ENCODE peak calls at places on chromosomes 2 and 18, in eight cellular contexts. S, A, N, C, J, H, R and V are unnamed samples. For H3K4me1, the result is how much of the 10 kb centered on the place peaks cover.

GRCh38 chr2:201971516-201972228 is 62.0 kb upstream of the FZD7 start:
- DNase-seq in C (no peak), N (peak), H (no peak), A (no peak), R (no peak), J (no peak), S (no peak), V (no peak)

GRCh38 chr2:229342376-229342775 is 71.3 kb upstream of the PID1 start:
- DNase-seq in H (peak), J (peak), R (peak), A (no peak), C (peak), S (peak), N (no peak), V (peak)

GRCh38 chr18:51864219-51864965 is 475.6 kb upstream of the DCC start:
- DNase-seq in S (no peak), C (no peak), A (no peak), N (no peak), J (no peak), R (peak), H (no peak), V (no peak)

GRCh38 chr2:42929985-42930581 is 137.7 kb upstream of the HAAO start:
- DNase-seq in H (no peak), A (no peak), S (no peak), R (no peak), J (peak), N (no peak), C (no peak), V (no peak)

GRCh38 chr2:197358927-197359326 is 48.3 kb upstream of the ANKRD44 start:
- DNase-seq in N (no peak), A (no peak), R (no peak), H (no peak), C (no peak), J (no peak), S (no peak), V (no peak)

GRCh38 chr18:79480171-79480981 is 84.6 kb downstream of the NFATC1 start:
- DNase-seq in R (peak), C (no peak), N (peak), S (no peak), J (no peak), H (no peak), A (peak), V (no peak)

GRCh38 chr2:76268928-76269327 is 558.2 kb upstream of the GCFC2 start:
- DNase-seq in J (no peak), N (no peak), H (no peak), C (no peak), R (no peak), S (no peak), A (no peak), V (no peak)

GRCh38 chr2:100800910-100801309 is 19.0 kb upstream of the NPAS2 start:
- DNase-seq in A (no peak), R (no peak), C (no peak), H (no peak), J (no peak), N (no peak), S (no peak), V (no peak)

GRCh38 chr18:74898965-74899364 is 301.3 kb downstream of the ZNF407 start:
- DNase-seq in J (peak), A (no peak), H (no peak), C (no peak), S (no peak), R (no peak), N (no peak), V (no peak)

GRCh38 chr2:181025004-181025403 is 44.6 kb downstream of the UBE2E3 start:
- DNase-seq in N (no peak), C (no peak), A (no peak), H (no peak), S (no peak), J (no peak), R (no peak), V (no peak)

GRCh38 chr2:241062342-241063092 is 39.6 kb downstream of the MTERF4 start:
- DNase-seq in J (no peak), S (no peak), R (peak), H (no peak), A (no peak), C (no peak), N (peak), V (no peak)

GRCh38 chr2:48713647-48714046 is 41.9 kb downstream of the LHCGR start:
- DNase-seq in C (no peak), J (no peak), H (no peak), R (no peak), N (no peak), A (no peak), S (no peak), V (no peak)

GRCh38 chr2:43123981-43124666 is 102.3 kb downstream of the ZFP36L2 start:
- DNase-seq in N (peak), J (no peak), H (no peak), R (no peak), A (no peak), C (no peak), S (no peak), V (no peak)

DNA sequence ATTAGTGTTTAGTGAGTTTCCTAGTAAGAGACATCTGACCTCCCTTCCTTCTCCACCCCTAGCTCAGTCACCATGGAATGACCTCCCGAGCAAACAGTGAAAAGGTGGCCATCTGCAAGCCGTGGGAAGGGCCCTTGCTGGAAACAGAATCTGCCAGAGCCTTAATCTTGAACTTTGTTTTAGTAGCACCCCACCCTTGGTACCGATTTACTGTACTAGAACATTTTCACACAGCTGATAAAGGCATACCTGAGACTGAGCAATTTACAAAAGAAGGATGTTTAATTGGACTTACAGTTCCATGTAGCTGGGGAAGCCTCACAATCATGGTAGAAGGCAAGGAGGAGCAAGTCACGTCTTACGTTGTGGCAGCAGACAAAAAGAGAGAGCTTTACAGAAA is 655.8 kb downstream of the TSN start:
- DNase-seq in A (no peak), N (no peak), H (no peak), C (no peak), S (no peak), R (no peak), J (no peak), V (no peak)
- TF ChIP-seq POLR2AphosphoS5 in A (no peak), N (no peak), H (no peak), C (no peak), S (no peak), R (no peak), J (no peak), V (no peak)

DNA sequence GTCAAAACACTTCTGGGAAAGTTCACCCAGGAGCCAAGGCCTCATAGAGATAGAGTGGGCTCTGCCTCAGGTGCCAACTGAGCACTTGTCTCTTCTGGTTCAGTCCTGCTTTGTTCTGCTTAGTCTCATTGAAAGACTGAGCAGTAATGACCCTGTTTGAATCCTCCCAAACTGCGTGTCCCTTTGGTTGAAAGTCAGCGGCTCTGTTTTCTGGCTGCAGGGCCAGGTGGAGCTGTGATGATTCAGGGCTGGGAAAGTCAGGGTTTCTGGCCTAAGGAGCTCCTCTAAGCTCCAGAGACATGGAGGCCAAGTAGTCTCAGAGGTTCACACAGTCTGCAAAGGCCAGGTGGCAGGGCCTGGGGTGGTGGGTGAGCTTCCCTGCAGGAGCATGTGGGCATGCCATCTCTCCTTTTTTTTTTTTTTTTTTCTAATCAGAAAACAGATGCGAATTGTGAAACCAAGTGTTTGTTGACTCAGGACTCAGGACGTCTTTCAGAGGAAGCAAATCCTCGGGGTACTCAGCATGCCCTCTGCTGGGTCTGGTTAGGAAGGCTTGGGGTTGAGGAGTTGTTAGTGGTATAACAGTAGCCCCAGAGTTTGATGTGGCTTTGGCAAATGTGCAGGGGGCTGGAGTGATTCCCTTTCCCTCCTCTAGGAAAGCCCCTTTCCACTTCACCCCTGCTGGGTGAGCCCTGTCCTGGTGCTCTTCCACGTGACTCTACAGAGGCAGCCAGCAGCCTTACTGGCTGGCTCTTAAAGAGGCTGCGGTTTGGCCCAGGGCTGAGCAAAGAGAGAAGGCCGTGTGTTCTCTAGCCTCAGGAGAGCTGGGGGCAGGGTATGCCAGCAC is 38.3 kb downstream of the TMEM17 start:
- DNase-seq in S (no peak), A (no peak), H (no peak), N (no peak), C (no peak), R (no peak), J (peak), V (no peak)
- H3K4me1 ChIP-seq in S (under half), A (half or more), H (under half), N (under half), C (under half), R (under half), J (half or more), V (under half)

GRCh38 chr18:38525039-38525438 is 959.4 kb upstream of the CELF4 start:
- DNase-seq in R (no peak), N (no peak), A (no peak), J (no peak), H (no peak), S (no peak), C (no peak), V (no peak)

GRCh38 chr18:38526922-38527321 is 961.3 kb upstream of the CELF4 start:
- DNase-seq in H (no peak), S (no peak), J (no peak), N (no peak), C (no peak), A (no peak), R (no peak), V (no peak)
- TF ChIP-seq EP300 in H (no peak), S (no peak), J (no peak), N (no peak), C (no peak), A (no peak), R (no peak), V (no peak)

DNA sequence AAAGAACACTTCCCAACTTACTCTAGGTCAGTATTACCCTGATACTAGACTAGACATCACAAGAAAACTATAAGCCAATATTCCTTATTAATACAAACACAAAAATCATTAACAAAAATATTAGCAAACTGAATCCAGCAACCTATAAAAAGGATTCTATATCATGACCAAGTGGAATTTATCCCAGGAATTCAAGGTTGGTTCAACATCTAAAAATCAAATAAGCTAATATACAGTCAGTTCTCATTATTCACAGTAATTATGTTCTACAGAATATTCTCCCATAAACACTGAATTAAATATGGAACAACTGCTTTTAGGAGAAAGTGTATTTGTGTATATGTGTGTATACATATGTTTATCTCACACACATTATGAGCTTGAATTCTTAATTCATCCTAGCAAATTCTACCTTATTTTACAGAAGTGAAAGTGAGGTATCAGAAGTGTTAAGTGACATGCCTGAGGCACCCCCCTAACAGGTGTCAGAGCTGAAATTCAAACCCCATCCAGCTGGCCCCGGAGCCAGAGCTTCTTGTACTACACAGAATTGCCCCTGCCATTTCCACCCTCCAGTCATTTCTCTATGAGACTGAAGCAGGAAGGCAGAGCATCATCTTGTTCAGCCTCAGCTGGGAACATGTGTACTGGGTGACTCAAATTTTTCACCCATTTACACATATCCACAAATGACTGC is 77.8 kb downstream of the MALT1 start:
- DNase-seq in H (no peak), J (no peak), N (no peak), S (no peak), R (no peak), A (no peak), C (no peak), V (no peak)
- TF ChIP-seq POLR2AphosphoS5 in H (no peak), J (no peak), N (no peak), S (no peak), R (no peak), A (no peak), C (no peak), V (no peak)

GRCh38 chr2:113887393-113887792 is 2.5 kb upstream of the ACTR3 start:
- DNase-seq in R (no peak), C (no peak), S (no peak), J (no peak), A (no peak), N (no peak), H (no peak), V (no peak)
- H3K4me1 ChIP-seq in R (under half), C (under half), S (under half), J (under half), A (under half), N (under half), H (under half), V (under half)

GRCh38 chr2:232228332-232228731 is 150.2 kb upstream of the ALPP start:
- DNase-seq in R (no peak), H (no peak), J (no peak), C (no peak), A (no peak), S (no peak), N (no peak), V (peak)

GRCh38 chr2:232229296-232229916 is 149.1 kb upstream of the ALPP start:
- DNase-seq in A (no peak), N (no peak), R (no peak), C (peak), H (no peak), S (no peak), J (no peak), V (no peak)

GRCh38 chr2:232229917-232230310 is 148.6 kb upstream of the ALPP start:
- DNase-seq in R (no peak), N (no peak), H (no peak), J (no peak), C (no peak), A (no peak), S (no peak), V (no peak)

GRCh38 chr2:232231514-232231913 is 147.0 kb upstream of the ALPP start:
- DNase-seq in S (no peak), N (no peak), J (no peak), H (no peak), R (no peak), A (no peak), C (peak), V (no peak)

GRCh38 chr2:232230557-232230956 is 148.0 kb upstream of the ALPP start:
- DNase-seq in J (peak), C (peak), R (no peak), S (peak), N (no peak), A (no peak), H (no peak), V (peak)
- TF ChIP-seq EP300 in J (no peak), C (no peak), R (no peak), S (no peak), N (no peak), A (no peak), H (no peak), V (no peak)

GRCh38 chr2:15899751-15900493 is 40.4 kb upstream of the MYCN start:
- DNase-seq in S (no peak), A (no peak), N (no peak), C (no peak), J (no peak), H (no peak), R (no peak), V (no peak)
- TF ChIP-seq POLR2AphosphoS5 in S (no peak), A (no peak), N (no peak), C (no peak), J (no peak), H (no peak), R (no peak), V (no peak)